ENCODE peak calls at places on chromosomes 3 and 15, in seven cellular contexts. S is GM23338; F is epithelial cell of esophagus; E is CD8-positive, alpha-beta T cell; R is PC-3; G is Peyer's patch; N is DND-41. B is an unnamed sample.

GRCh38 chr3:183069086-183069485 is 30.2 kb downstream of the MCCC1 start:
- DNase-seq in S (no peak), F (no peak), E (no peak), R (no peak), G (no peak), N (no peak), B (no peak)

GRCh38 chr15:40108061-40108854 is 421 bp downstream of the BMF start:
- DNase-seq in S (peak), F (peak), E (no peak), R (peak), G (no peak), N (no peak), B (peak)

GRCh38 chr3:52845691-52846426 is 11.0 kb upstream of the MUSTN1 start:
- DNase-seq in S (peak), F (no peak), E (no peak), R (no peak), G (no peak), N (no peak), B (no peak)

GRCh38 chr3:127991251-127991650 is 61.0 kb upstream of the SEC61A1 start:
- DNase-seq in S (no peak), F (no peak), E (no peak), R (no peak), G (no peak), N (no peak), B (no peak)

GRCh38 chr15:66505430-66505811 is 295 bp downstream of the ZWILCH start:
- DNase-seq in S (no peak), F (peak), E (no peak), R (peak), G (no peak), N (no peak), B (no peak)

GRCh38 chr15:81394609-81395008 is 20.6 kb upstream of the TMC3 start:
- DNase-seq in S (no peak), F (peak), E (no peak), R (peak), G (peak), N (no peak), B (no peak)

GRCh38 chr3:56919137-56919796 is 117.5 kb upstream of the ARHGEF3 start:
- DNase-seq in S (no peak), F (no peak), E (no peak), R (no peak), G (no peak), N (no peak), B (no peak)

GRCh38 chr15:69357773-69358765 is 56.1 kb upstream of the KIF23 start:
- DNase-seq in S (peak), F (no peak), E (no peak), R (no peak), G (no peak), N (no peak), B (no peak)

GRCh38 chr3:138850151-138850550 is 15.4 kb upstream of the PIK3CB start:
- DNase-seq in S (no peak), F (peak), E (no peak), R (no peak), G (no peak), N (no peak), B (no peak)

GRCh38 chr15:31977812-31978662 is 52.3 kb upstream of the CHRNA7 start:
- DNase-seq in S (peak), F (peak), E (peak), R (peak), G (peak), N (peak), B (peak)
- H3K4me3 ChIP-seq in S (peak), F (no peak), E (no peak), R (no peak), G (no peak), N (no peak), B (no peak)

DNA sequence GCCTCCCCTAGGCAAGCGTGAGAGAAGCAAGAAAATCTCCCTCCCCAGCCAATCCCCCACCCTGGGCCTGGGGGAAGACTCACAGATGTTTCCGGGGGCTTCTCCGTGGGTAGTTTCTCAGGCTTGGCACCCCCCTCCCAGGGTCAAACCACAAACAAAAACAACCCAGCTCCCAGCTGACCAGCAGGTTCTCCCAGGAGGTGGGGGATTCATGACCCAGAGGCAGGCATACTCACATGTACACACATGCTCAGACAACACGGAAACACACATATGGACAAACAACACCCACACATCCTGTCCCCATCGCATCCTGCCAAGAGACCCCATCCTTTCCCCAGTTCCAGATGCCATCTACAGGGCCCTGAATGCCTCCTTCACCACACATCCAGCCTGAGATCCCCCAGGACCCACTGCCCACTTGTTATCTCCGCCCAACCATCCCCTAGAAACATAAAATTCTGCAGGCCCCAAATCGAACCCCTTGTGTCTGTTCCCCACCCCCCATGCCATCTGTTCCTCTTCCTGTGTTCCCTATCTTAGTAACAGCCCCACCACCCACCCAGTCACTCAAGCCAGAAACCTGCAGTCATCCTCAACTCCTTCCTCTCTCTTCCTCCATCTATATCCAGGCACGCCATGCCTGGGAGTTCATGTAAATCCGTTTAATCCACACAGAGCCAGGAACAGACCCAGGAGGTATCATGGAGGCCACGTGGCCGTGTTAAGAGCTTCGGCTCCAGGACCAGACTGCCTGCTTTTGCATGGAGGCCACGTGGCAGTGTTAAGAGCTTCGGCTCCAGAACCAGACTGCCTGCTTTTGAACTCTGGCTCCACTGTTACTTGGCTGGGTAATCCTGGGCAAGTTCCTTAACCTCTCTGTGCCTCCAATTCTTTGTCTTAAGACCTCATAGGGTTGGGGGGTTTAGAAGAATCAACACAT is 5.0 kb downstream of the CSRNP1 start:
- DNase-seq in S (no peak), F (peak), E (no peak), R (no peak), G (peak), N (peak), B (peak)
- TF ChIP-seq CTCF in S (no peak), F (no peak), E (no peak), R (no peak), G (no peak), N (peak), B (no peak)

GRCh38 chr15:25057574-25057973 is 102.8 kb downstream of the SNRPN start:
- DNase-seq in S (no peak), F (no peak), E (no peak), R (no peak), G (no peak), N (peak), B (no peak)

GRCh38 chr15:25059698-25060471 is 105.1 kb downstream of the SNRPN start:
- DNase-seq in S (no peak), F (no peak), E (no peak), R (no peak), G (peak), N (peak), B (no peak)

GRCh38 chr15:25060472-25060803 is 105.7 kb downstream of the SNRPN start:
- DNase-seq in S (no peak), F (no peak), E (no peak), R (no peak), G (peak), N (peak), B (no peak)

GRCh38 chr15:25056484-25057429 is 102.0 kb downstream of the SNRPN start:
- DNase-seq in S (peak), F (no peak), E (no peak), R (no peak), G (peak), N (peak), B (no peak)

DNA sequence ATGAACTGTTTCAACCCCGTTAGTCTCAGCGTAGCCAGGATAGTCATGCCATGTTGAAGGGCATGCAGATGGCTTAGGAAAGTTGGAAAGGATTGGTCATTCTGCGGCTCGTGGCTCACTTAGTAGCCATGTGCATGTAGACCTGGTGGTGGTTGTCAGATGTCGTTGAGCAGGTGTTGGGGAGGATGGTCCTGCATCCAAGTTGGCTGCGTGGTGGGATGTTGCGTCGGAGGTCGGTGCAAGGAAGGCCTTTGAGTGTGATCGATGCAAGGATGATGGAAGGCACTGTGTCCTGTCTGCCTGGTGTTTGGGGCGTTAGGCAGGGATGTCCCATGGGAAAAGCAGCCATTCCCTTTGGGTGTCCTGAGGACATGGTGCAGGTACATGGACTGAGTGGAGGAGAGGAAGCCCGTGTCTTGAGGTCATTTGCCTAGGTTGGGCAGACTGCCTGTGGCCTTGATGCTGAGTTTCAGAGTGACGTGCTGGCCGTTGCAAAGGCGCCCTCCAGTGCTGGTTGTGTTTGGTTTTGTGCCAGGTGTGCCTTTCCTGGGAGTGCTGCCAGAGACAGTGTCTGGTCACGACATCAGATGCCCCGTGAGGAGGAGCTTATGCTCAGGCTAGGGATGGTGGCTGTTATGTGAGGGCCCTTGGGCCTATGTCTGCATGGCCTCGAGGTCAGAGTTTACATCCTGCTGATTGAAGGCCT is 103.4 kb downstream of the SNRPN start:
- DNase-seq in S (no peak), F (no peak), E (no peak), R (no peak), G (peak), N (peak), B (no peak)
- H3K4me3 ChIP-seq in S (no peak), F (no peak), E (peak), R (no peak), G (no peak), N (no peak), B (no peak)

DNA sequence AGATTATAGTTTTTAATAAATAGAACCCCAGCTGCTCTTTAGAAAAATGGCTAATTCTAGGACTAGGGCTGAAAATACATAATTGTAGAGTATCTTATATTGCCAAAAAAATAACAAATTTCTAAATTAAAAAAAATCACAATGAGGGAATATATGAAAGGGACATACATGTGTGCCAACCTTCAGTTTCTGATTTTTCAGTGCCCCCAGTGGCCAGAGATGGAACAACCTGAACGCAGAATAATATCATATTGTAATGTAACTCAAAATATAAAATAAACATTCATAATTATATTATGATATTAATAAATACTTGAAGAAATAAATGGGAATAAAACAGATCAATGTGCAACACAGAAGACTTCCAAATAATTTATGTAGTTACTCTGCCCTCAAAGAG is 460.5 kb downstream of the ZNF385D start:
- DNase-seq in S (peak), F (no peak), E (no peak), R (peak), G (no peak), N (no peak), B (no peak)
- TF ChIP-seq CTCF in S (peak), F (peak), E (no peak), R (peak), G (no peak), N (peak), B (peak)

GRCh38 chr15:59300618-59301139 is 72.0 kb downstream of the MYO1E start:
- DNase-seq in S (no peak), F (peak), E (no peak), R (no peak), G (peak), N (no peak), B (no peak)

GRCh38 chr15:59301527-59301926 is 71.1 kb downstream of the MYO1E start:
- DNase-seq in S (peak), F (no peak), E (no peak), R (no peak), G (peak), N (no peak), B (no peak)

GRCh38 chr15:59298876-59299275 is 73.8 kb downstream of the MYO1E start:
- DNase-seq in S (no peak), F (no peak), E (no peak), R (no peak), G (no peak), N (no peak), B (no peak)

GRCh38 chr15:59298255-59298856 is 74.3 kb downstream of the MYO1E start:
- DNase-seq in S (no peak), F (peak), E (no peak), R (peak), G (no peak), N (no peak), B (peak)

DNA sequence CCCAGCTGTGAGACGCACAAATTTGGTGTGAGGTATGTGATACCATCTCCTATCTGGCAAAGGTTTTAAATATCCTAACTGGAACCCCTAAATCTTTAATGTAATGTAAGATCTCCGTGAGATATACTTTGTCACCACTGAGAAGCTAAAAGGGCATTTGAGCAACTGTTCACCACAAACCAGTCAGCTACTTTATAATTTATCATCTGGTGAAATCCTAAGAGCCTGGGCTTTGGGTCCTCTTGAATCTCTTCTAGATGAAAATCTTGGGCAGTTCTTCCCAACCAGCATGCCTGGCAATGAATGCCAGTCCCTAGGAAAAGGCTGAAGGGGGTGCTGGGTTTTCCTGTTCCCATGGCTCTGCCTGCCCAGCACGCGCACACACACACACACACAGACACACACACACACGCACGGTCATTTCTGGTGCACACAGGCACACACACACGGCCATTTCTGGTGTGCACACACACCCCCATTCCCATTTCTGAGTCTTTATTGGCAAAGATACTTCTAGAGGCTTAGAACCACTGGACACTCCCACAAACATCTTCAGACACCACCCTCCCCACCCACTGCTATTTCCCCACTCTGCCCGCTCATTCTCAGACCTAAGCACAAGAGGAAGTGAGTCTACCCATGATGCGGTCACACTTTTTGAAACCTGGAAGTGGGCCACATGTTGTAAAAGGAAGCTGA is 72.6 kb downstream of the MYO1E start:
- DNase-seq in S (no peak), F (peak), E (peak), R (peak), G (peak), N (peak), B (peak)
- H3K4me3 ChIP-seq in S (no peak), F (no peak), E (peak), R (peak), G (no peak), N (no peak), B (peak)

GRCh38 chr3:126956866-126957650 is 25.9 kb upstream of the PLXNA1 start:
- DNase-seq in S (no peak), F (peak), E (no peak), R (no peak), G (peak), N (no peak), B (no peak)
- TF ChIP-seq CTCF in S (peak), F (peak), E (no peak), R (no peak), G (no peak), N (no peak), B (no peak)

GRCh38 chr3:14883226-14883625 is 64.2 kb upstream of the NR2C2 start:
- DNase-seq in S (no peak), F (no peak), E (no peak), R (no peak), G (no peak), N (peak), B (no peak)
- H3K4me3 ChIP-seq in S (no peak), F (no peak), E (no peak), R (no peak), G (no peak), N (no peak), B (no peak)

B was measured in GM12865.